ENCODE peak calls at places on chromosomes 13 and 19, in six cellular contexts. I, N, F, S, L and K are unnamed samples.

GRCh38 chr13:48879854-48880253 is 95.9 kb upstream of the FNDC3A start:
- DNase-seq in I (no peak), N (no peak), F (no peak), S (no peak), L (no peak), K (no peak)

GRCh38 chr19:16527971-16528521 is 14.2 kb downstream of the CHERP start:
- DNase-seq in I (peak), N (no peak), F (peak), S (peak), L (peak), K (no peak)

GRCh38 chr19:44202470-44202869 is 9.9 kb upstream of the ZNF227 start:
- DNase-seq in I (no peak), N (peak), F (no peak), S (no peak), L (no peak), K (no peak)

GRCh38 chr13:44649118-44649455 is 73.0 kb upstream of the TSC22D1 start:
- DNase-seq in I (peak), N (no peak), F (no peak), S (no peak), L (no peak), K (no peak)

GRCh38 chr13:35927554-35927953 is 203.6 kb downstream of the DCLK1 start:
- DNase-seq in I (peak), N (peak), F (peak), S (no peak), L (peak), K (no peak)

GRCh38 chr19:31974290-31974689 is 371.1 kb upstream of the ZNF507 start:
- DNase-seq in I (no peak), N (no peak), F (no peak), S (no peak), L (no peak), K (no peak)

GRCh38 chr13:97142452-97142851 is 79.7 kb upstream of the MBNL2 start:
- DNase-seq in I (peak), N (no peak), F (peak), S (no peak), L (peak), K (no peak)

GRCh38 chr19:45668342-45668871 is 386 bp downstream of the GIPR start:
- DNase-seq in I (no peak), N (no peak), F (peak), S (no peak), L (no peak), K (no peak)

GRCh38 chr19:980133-980998 is 3.8 kb upstream of the WDR18 start:
- DNase-seq in I (peak), N (no peak), F (peak), S (peak), L (peak), K (peak)

GRCh38 chr19:45305421-45305820 is 17.3 kb downstream of the CKM start:
- DNase-seq in I (peak), N (no peak), F (no peak), S (no peak), L (peak), K (no peak)

GRCh38 chr13:43373400-43373799 is 350.0 kb downstream of the DNAJC15 start:
- DNase-seq in I (no peak), N (no peak), F (no peak), S (no peak), L (no peak), K (no peak)

GRCh38 chr19:55386515-55386947 is 799 bp downstream of the RPL28 start:
- DNase-seq in I (no peak), N (no peak), F (peak), S (no peak), L (no peak), K (no peak)

GRCh38 chr19:51794865-51795490 is at the start of gene FPR3:
- DNase-seq in I (no peak), N (no peak), F (peak), S (no peak), L (no peak), K (no peak)

GRCh38 chr13:50375792-50376191 is 360.5 kb downstream of the KCNRG start:
- DNase-seq in I (no peak), N (peak), F (no peak), S (no peak), L (peak), K (no peak)

GRCh38 chr13:113090415-113090770 is 15.2 kb upstream of the F7 start:
- DNase-seq in I (peak), N (no peak), F (no peak), S (no peak), L (no peak), K (no peak)

GRCh38 chr13:33089311-33089710 is 73.1 kb downstream of the KL start:
- DNase-seq in I (no peak), N (no peak), F (no peak), S (no peak), L (no peak), K (no peak)

GRCh38 chr13:112453874-112454647 is 77.9 kb downstream of the SPACA7 start:
- DNase-seq in I (no peak), N (no peak), F (no peak), S (peak), L (no peak), K (no peak)

GRCh38 chr13:77699059-77699680 is 1.7 kb downstream of the SLAIN1 start:
- DNase-seq in I (no peak), N (no peak), F (no peak), S (no peak), L (peak), K (no peak)

GRCh38 chr13:98544105-98544710 is 32.7 kb downstream of the STK24 start:
- DNase-seq in I (no peak), N (no peak), F (no peak), S (no peak), L (no peak), K (no peak)

GRCh38 chr19:51698296-51698695 is 5.2 kb downstream of the SPACA6 start:
- DNase-seq in I (no peak), N (peak), F (no peak), S (no peak), L (no peak), K (no peak)

GRCh38 chr13:101127741-101128353 is 288.5 kb downstream of the NALCN start:
- DNase-seq in I (peak), N (peak), F (peak), S (no peak), L (peak), K (peak)

GRCh38 chr13:112349681-112350080 is 26.5 kb upstream of the SPACA7 start:
- DNase-seq in I (no peak), N (no peak), F (no peak), S (no peak), L (no peak), K (no peak)

GRCh38 chr13:100454876-100455275 is 133.7 kb downstream of the GGACT start:
- DNase-seq in I (peak), N (peak), F (peak), S (no peak), L (no peak), K (no peak)

GRCh38 chr19:13952154-13953020 is at the start of gene DCAF15:
- DNase-seq in I (peak), N (peak), F (peak), S (peak), L (peak), K (peak)

GRCh38 chr19:13953021-13953531 is 767 bp downstream of the DCAF15 start:
- DNase-seq in I (peak), N (peak), F (no peak), S (no peak), L (peak), K (no peak)

GRCh38 chr19:13954185-13954584 is 1.9 kb downstream of the DCAF15 start:
- DNase-seq in I (no peak), N (no peak), F (no peak), S (no peak), L (no peak), K (no peak)

GRCh38 chr19:13951043-13951442 is 1.3 kb upstream of the DCAF15 start:
- DNase-seq in I (no peak), N (no peak), F (no peak), S (no peak), L (no peak), K (no peak)

GRCh38 chr19:13951799-13952153 is 533 bp upstream of the DCAF15 start:
- DNase-seq in I (no peak), N (no peak), F (no peak), S (no peak), L (no peak), K (no peak)
- H3K18ac ChIP-seq in I (no peak), N (no peak), F (no peak), S (no peak), L (no peak), K (peak)

GRCh38 chr19:50417850-50418185 is 920 bp upstream of the SPIB start:
- DNase-seq in I (no peak), N (no peak), F (no peak), S (no peak), L (no peak), K (no peak)

GRCh38 chr19:50417138-50417849 is 1.4 kb upstream of the SPIB start:
- DNase-seq in I (no peak), N (no peak), F (no peak), S (no peak), L (no peak), K (no peak)

GRCh38 chr19:50419580-50420035 is 870 bp downstream of the SPIB start:
- DNase-seq in I (peak), N (no peak), F (no peak), S (peak), L (no peak), K (no peak)

GRCh38 chr19:50419022-50419579 is 363 bp downstream of the SPIB start:
- DNase-seq in I (no peak), N (no peak), F (no peak), S (no peak), L (no peak), K (no peak)

DNA sequence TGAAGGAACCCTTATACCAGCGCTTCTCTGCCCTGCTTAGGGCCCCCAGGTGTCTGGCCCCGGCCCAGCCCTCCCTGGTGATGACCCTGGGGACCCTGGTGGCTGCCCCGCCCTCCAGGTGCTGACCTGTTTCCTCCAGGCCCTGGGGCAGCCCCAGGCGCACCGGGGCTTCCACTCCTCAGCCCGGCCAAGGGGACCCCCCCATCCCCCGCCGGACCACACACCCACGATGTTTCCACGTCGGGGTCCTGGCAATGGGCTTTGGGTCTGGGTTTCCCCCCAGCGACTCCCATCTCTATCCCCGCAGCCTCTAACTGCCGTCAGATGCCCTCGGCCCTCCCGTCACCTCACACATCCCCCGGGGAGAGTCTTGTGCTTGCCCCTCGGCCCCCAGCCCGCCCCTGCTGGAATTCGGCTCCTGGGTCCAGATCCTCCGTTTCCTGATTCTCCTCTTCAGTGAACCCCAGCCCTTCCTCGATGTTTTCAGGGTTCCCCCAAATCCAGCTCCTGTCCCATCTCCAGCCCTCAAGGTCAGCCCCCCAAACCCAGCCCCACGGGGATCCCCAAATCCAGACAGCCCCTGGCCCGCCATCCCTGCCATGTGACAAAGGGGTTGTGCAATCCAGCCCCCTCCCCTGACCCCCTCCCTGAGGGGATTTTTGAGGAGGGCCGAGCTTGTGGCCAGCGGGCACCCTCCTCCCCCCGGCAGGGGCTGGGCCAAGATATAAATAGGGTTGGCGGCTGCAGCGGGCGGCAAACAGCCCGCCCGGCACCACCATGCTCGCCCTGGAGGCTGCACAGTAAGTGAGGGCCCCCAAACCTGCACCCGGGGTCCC is at the start of gene SPIB:
- DNase-seq in I (no peak), N (no peak), F (no peak), S (no peak), L (no peak), K (no peak)
- H3K4me3 ChIP-seq in I (peak), N (no peak), F (no peak), S (peak), L (no peak), K (no peak)

GRCh38 chr19:13979224-13979623 is 26.9 kb downstream of the RFX1 start:
- DNase-seq in I (peak), N (no peak), F (no peak), S (no peak), L (peak), K (no peak)
- H3K18ac ChIP-seq in I (peak), N (no peak), F (peak), S (peak), L (peak), K (peak)

DNA sequence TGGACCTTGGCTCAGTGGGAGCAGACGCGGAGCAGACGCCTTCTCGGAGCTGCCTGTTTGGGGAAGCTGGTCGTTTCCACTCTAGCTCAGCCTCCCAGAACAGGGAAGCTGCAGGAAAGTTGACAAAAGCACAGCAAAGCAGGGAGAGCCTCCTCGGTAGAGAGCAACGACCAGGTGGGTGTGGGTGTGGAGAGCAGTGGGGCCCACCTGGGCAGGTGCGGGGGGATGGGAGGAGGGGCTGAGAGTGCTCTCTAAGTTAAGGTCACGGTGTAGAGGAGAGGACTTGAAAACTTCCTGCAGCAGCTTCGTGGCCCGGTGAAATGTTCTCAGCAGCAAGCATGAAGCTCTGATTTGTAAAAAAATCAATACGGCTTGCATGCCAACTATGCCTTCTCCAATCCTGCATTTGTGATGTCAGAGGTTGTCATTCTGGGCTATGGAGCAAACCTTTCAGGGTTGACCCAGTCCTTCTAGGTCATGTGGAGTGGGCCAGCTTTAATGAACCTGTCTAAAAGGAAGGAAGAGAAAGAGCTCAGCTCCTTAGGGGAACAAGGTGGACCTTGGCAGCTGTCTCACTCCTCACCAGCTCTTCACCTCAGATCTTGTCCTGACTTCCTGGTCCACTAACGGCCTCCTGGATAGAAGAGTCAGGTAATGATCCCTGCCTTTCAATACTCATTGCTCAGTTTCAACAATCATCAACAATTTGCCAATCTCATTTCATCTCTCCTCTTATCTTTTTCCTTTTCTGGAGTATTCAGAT is 85.8 kb upstream of the UBL3 start:
- DNase-seq in I (no peak), N (no peak), F (no peak), S (no peak), L (no peak), K (no peak)
- H3K4me3 ChIP-seq in I (no peak), N (no peak), F (no peak), S (no peak), L (no peak), K (no peak)

GRCh38 chr19:48866692-48867091 is 1.7 kb downstream of the PLEKHA4 start:
- DNase-seq in I (no peak), N (no peak), F (no peak), S (no peak), L (no peak), K (no peak)

GRCh38 chr19:48870048-48870447 is 1.6 kb upstream of the PLEKHA4 start:
- DNase-seq in I (no peak), N (no peak), F (no peak), S (no peak), L (no peak), K (no peak)

GRCh38 chr19:48868196-48868886 is at the start of gene PLEKHA4:
- DNase-seq in I (no peak), N (peak), F (no peak), S (peak), L (peak), K (no peak)

GRCh38 chr19:48867922-48868195 is 558 bp downstream of the PLEKHA4 start:
- DNase-seq in I (no peak), N (no peak), F (no peak), S (no peak), L (no peak), K (no peak)

GRCh38 chr19:48867119-48867921 is 1.1 kb downstream of the PLEKHA4 start:
- DNase-seq in I (no peak), N (no peak), F (no peak), S (no peak), L (no peak), K (no peak)
- H3K18ac ChIP-seq in I (peak), N (peak), F (no peak), S (peak), L (peak), K (peak)

GRCh38 chr19:5091576-5092215 is 122.8 kb downstream of the KDM4B start:
- DNase-seq in I (no peak), N (no peak), F (no peak), S (no peak), L (peak), K (no peak)
- H3K4me3 ChIP-seq in I (no peak), N (no peak), F (no peak), S (no peak), L (no peak), K (no peak)

GRCh38 chr19:3790941-3791340 is 4.8 kb upstream of the MATK start:
- DNase-seq in I (no peak), N (no peak), F (no peak), S (no peak), L (no peak), K (no peak)

GRCh38 chr19:3790209-3790734 is 4.1 kb upstream of the MATK start:
- DNase-seq in I (no peak), N (no peak), F (no peak), S (no peak), L (no peak), K (no peak)

GRCh38 chr19:3796358-3796757 is 10.2 kb upstream of the MATK start:
- DNase-seq in I (no peak), N (no peak), F (no peak), S (no peak), L (no peak), K (no peak)

GRCh38 chr19:3792114-3792513 is 5.9 kb upstream of the MATK start:
- DNase-seq in I (no peak), N (no peak), F (no peak), S (no peak), L (no peak), K (no peak)

DNA sequence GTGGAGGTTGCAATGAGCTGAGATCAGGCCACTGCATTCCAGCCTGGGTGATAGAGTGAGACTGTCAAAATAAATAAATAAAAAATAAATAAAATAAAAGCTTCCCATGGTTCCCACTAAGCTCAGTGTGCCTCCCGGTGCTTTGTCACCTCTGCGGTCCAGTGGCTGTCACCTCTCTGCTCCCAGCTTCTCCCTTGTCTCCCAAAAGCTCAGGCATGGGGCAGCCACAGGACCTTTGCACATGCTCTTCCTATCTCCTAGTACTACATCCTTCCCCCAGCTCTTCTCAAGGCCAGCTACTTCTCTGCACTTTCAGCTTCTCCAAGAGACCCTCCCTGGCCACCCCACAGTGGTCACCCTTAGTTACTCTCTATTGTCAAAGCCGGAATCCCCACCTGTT is 7.6 kb upstream of the MATK start:
- DNase-seq in I (no peak), N (no peak), F (no peak), S (no peak), L (no peak), K (no peak)
- H3K18ac ChIP-seq in I (no peak), N (no peak), F (no peak), S (no peak), L (no peak), K (no peak)

GRCh38 chr19:49165111-49165750 is 7.6 kb downstream of the TRPM4 start:
- DNase-seq in I (no peak), N (no peak), F (no peak), S (no peak), L (no peak), K (no peak)
- H3K4me3 ChIP-seq in I (no peak), N (no peak), F (no peak), S (no peak), L (no peak), K (no peak)